ENCODE peak calls at places on chromosomes 13 and 19, in four cellular contexts. V, R, Y and O are unnamed samples.
A peak's percentile ranks its signal among the peaks of the same experiment; 100 is the strongest.

GRCh38 chr13:114021464-114022308 is 47.8 kb upstream of the C13orf46 start:
- DNase-seq in Y (no peak), R (no peak), V (no peak), O (no peak)

GRCh38 chr13:113013303-113013702 is 44.3 kb downstream of the MCF2L start:
- DNase-seq in Y (no peak), R (no peak), V (no peak), O (no peak)

GRCh38 chr13:66353664-66354063 is 876.5 kb downstream of the PCDH9 start:
- DNase-seq in Y (no peak), V (no peak), R (no peak), O (no peak)

GRCh38 chr19:34317311-34317927 is 47.6 kb upstream of the GPI start:
- DNase-seq in V (no peak), R (peak; percentile 42), Y (no peak), O (no peak)

GRCh38 chr19:10835089-10835753 is 791 bp downstream of the TMED1 start:
- DNase-seq in Y (no peak), V (no peak), R (peak; percentile 49), O (peak; percentile 99)

GRCh38 chr19:1864480-1865171 is 1.2 kb upstream of the KLF16 start:
- DNase-seq in Y (peak; percentile 78), V (no peak), R (peak; percentile 79), O (peak; percentile 86)

GRCh38 chr13:31485651-31486051 is 253.7 kb upstream of the RXFP2 start:
- DNase-seq in V (no peak), Y (peak; percentile 27), R (no peak), O (no peak)

GRCh38 chr19:55247621-55248099 is 11.2 kb downstream of the PPP6R1 start:
- DNase-seq in R (no peak), V (no peak), Y (peak; percentile 72), O (no peak)

GRCh38 chr13:24275041-24275440 is 34.3 kb upstream of the C1QTNF9 start:
- DNase-seq in V (no peak), Y (no peak), R (no peak), O (no peak)

GRCh38 chr19:46739290-46739771 is 6.5 kb upstream of the FKRP start:
- DNase-seq in R (no peak), Y (no peak), V (no peak), O (no peak)

GRCh38 chr19:17797397-17798201 is 2.7 kb downstream of the B3GNT3 start:
- DNase-seq in R (no peak), Y (no peak), V (no peak), O (no peak)

GRCh38 chr13:106520205-106521004 is 15.1 kb downstream of the EFNB2 start:
- DNase-seq in V (no peak), Y (no peak), R (no peak), O (no peak)

GRCh38 chr19:45667620-45668341 is at the start of gene GIPR:
- DNase-seq in V (no peak), R (peak; percentile 88), Y (peak; percentile 63), O (no peak)

GRCh38 chr13:99062593-99062992 is 84.7 kb upstream of the DOCK9 start:
- DNase-seq in V (no peak), R (no peak), Y (no peak), O (no peak)

GRCh38 chr19:8361921-8362793 is 1.8 kb upstream of the ANGPTL4 start:
- DNase-seq in R (no peak), Y (peak; percentile 70), V (no peak), O (no peak)

GRCh38 chr19:54475706-54476105 is 2.6 kb upstream of the CDC42EP5 start:
- DNase-seq in R (no peak), V (no peak), Y (no peak), O (no peak)

GRCh38 chr19:4208385-4209094 is 20.8 kb upstream of the EBI3 start:
- DNase-seq in Y (no peak), V (no peak), R (peak; percentile 58), O (no peak)

GRCh38 chr19:33638167-33639033 is 16.6 kb downstream of the CHST8 start:
- DNase-seq in V (no peak), R (no peak), Y (no peak), O (no peak)

GRCh38 chr19:13001502-13002388 is 6.5 kb downstream of the NFIX start:
- DNase-seq in R (no peak), Y (no peak), V (no peak), O (no peak)

GRCh38 chr13:52450012-52450792 is at the start of gene VPS36:
- DNase-seq in Y (peak; percentile 94), R (peak; percentile 78), V (peak; percentile 72), O (peak; percentile 79)

GRCh38 chr13:65553328-65553727 is 1676.8 kb downstream of the PCDH9 start:
- DNase-seq in V (no peak), Y (no peak), R (no peak), O (no peak)

GRCh38 chr19:57887195-57887941 is 1.5 kb downstream of the ZNF814 start:
- DNase-seq in V (no peak), R (no peak), Y (no peak), O (no peak)

GRCh38 chr19:1616396-1616795 is 11.1 kb upstream of the UQCR11 start:
- DNase-seq in V (no peak), Y (no peak), R (no peak), O (no peak)

GRCh38 chr19:2223959-2224358 is 12.2 kb downstream of the PLEKHJ1 start:
- DNase-seq in V (no peak), R (no peak), Y (no peak), O (no peak)

GRCh38 chr19:3576696-3577443 is 4.1 kb downstream of the HMG20B start:
- DNase-seq in Y (no peak), V (no peak), R (peak; percentile 91), O (no peak)

GRCh38 chr13:30618938-30619289 is 1.2 kb downstream of the USPL1 start:
- DNase-seq in V (no peak), Y (peak; percentile 17), R (no peak), O (no peak)

GRCh38 chr19:56084835-56085536 is 36.1 kb downstream of the ZNF787 start:
- DNase-seq in R (no peak), Y (no peak), V (no peak), O (no peak)

GRCh38 chr13:37069597-37070103 is 10.2 kb upstream of the SUPT20H start:
- DNase-seq in R (no peak), V (no peak), Y (no peak), O (no peak)

GRCh38 chr13:43822969-43823368 is 36.2 kb upstream of the ENOX1 start:
- DNase-seq in R (no peak), Y (no peak), V (no peak), O (no peak)

GRCh38 chr19:4518345-4519171 is at the start of gene PLIN4:
- DNase-seq in V (no peak), R (no peak), Y (peak; percentile 59), O (no peak)

GRCh38 chr13:106851251-106851650 is 283.3 kb upstream of the ARGLU1 start:
- DNase-seq in V (no peak), R (no peak), Y (no peak), O (no peak)

GRCh38 chr19:17348700-17349099 is 11.3 kb downstream of the GTPBP3 start:
- DNase-seq in R (no peak), Y (no peak), V (no peak), O (no peak)

GRCh38 chr19:43435775-43436174 is 21.1 kb downstream of the TEX101 start:
- DNase-seq in V (no peak), R (no peak), Y (no peak), O (no peak)

GRCh38 chr19:49512970-49513745 is 697 bp downstream of the FCGRT start:
- DNase-seq in R (peak; percentile 77), Y (no peak), V (no peak), O (no peak)
- TF ChIP-seq POLR2AphosphoS5 in R (no peak), Y (no peak), V (no peak), O (no peak)

GRCh38 chr19:48573163-48573505 is 21.2 kb downstream of the SULT2B1 start:
- DNase-seq in Y (no peak), R (no peak), V (no peak), O (no peak)

GRCh38 chr19:48568345-48568886 is 16.4 kb downstream of the SULT2B1 start:
- DNase-seq in V (no peak), Y (no peak), R (peak; percentile 60), O (no peak)

GRCh38 chr19:48565090-48565489 is 13.1 kb downstream of the SULT2B1 start:
- DNase-seq in V (no peak), R (no peak), Y (no peak), O (no peak)

GRCh38 chr19:48571378-48572162 is 19.6 kb downstream of the SULT2B1 start:
- DNase-seq in Y (no peak), V (no peak), R (no peak), O (no peak)

DNA sequence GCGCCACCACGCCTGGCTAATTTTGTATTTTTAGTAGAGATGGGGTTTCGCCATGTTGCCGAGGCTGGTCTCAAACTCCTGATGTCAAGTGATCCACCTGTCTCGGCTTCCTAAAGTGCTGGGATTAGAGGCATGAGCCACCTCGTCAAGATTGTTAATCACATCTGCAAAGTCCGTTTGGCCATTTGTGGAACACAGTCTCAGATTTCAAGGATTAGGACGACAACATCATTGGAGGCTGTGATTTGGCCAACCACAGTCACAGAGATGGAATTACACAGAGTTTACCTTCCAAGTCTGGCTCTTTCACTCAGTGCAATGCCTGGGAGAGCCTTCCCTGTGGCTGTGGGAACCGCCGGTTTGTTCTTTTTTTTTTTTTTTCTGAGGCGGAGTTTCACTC is 17.8 kb downstream of the SULT2B1 start:
- DNase-seq in Y (no peak), V (no peak), R (no peak), O (no peak)
- TF ChIP-seq SPI1 in Y (no peak), V (no peak), R (no peak), O (no peak)

DNA sequence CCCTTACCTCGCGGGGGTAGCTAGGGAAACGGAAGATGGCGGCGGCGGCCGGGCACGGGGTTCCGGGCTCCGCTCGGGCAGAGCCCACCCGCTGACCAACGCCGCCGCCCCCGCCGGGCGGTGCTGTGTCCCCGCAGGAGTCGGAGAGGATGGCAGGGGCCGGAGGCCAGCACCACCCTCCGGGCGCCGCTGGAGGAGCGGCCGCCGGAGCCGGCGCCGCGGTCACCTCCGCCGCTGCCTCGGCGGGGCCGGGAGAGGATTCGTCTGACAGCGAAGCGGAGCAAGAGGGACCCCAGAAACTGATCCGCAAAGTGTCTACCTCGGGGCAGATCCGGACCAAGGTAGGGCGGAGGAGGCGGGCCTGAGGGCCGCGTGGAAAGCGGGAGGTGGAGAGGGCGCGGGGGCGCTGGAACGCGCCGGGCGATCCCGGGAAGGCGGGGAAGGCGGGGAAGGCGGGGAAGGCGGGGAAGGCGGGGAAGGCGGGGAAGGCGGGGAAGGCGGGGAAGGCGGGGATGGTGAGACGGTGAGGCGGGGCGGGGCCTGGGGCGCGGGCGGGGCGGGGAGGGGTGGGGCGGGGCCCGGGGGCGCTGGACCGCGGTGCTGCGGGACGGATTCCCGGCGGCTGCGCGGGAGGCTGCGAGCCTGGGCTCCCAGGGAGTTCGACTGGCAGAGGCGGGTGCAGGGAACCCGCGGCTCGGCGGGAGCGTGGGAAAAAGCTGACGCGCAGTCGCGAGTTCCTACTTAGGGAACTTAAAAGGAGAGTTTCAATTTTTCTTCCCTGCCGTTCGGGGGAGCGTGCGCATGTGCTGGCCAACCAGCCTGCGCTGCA is at the start of gene DGKH:
- DNase-seq in V (no peak), Y (peak; percentile 72), R (peak; percentile 83), O (peak; percentile 70)
- TF ChIP-seq POLR2AphosphoS5 in V (peak; percentile 44), Y (peak; percentile 61), R (no peak), O (no peak)

DNA sequence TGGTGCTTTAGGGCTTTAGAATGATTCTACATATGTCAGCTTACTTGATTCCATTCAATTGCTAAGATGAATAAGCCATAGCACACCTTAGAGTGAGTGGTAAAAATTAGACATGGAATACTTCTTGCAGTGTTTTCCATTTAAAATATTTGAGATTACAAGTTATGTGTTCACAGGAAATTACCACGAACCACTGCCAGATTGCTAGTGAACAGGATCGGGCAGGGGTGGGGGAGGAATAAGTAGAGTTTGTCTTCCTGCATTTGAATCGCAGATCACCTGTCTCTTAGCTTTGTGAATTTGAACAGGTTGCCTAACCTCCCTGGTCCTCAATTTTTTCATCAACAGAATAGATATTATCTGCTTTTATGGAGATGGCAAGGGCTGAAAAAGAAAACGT is 124.6 kb downstream of the GGACT start:
- DNase-seq in V (no peak), R (no peak), Y (no peak), O (no peak)
- TF ChIP-seq SPI1 in V (no peak), R (no peak), Y (no peak), O (no peak)

GRCh38 chr13:104875008-104875762 is 1660.3 kb downstream of the EFNB2 start:
- DNase-seq in R (no peak), V (no peak), Y (no peak), O (no peak)
- TF ChIP-seq POLR2AphosphoS5 in R (no peak), V (no peak), Y (no peak), O (no peak)